ENCODE peak calls at places on chromosomes 2 and 18, in five cellular contexts. J is A549, L is body of pancreas, H is adrenal gland, E is K562. X is an unnamed sample.

GRCh38 chr2:109188485-109188868 is 59.5 kb downstream of the SH3RF3 start:
- DNase-seq in H (no peak), E (no peak), J (no peak), L (no peak), X (no peak)

GRCh38 chr2:48946444-48947048 is 191.0 kb upstream of the LHCGR start:
- DNase-seq in H (peak; percentile 35), L (peak; percentile 43), J (peak; percentile 53), E (peak; percentile 77), X (no peak)

GRCh38 chr2:38039111-38039510 is 36.8 kb downstream of the CYP1B1 start:
- DNase-seq in H (no peak), E (no peak), L (no peak), J (no peak), X (no peak)

GRCh38 chr2:98869868-98870267 is 66.2 kb downstream of the CRACDL start:
- DNase-seq in L (peak; percentile 89), E (no peak), H (no peak), J (no peak), X (peak; percentile 28)

GRCh38 chr2:61463769-61464475 is 7.0 kb downstream of the USP34 start:
- DNase-seq in J (no peak), E (no peak), H (no peak), L (no peak), X (no peak)

GRCh38 chr2:119149611-119150010 is 8.9 kb downstream of the C1QL2 start:
- DNase-seq in L (no peak), E (no peak), J (no peak), H (no peak), X (no peak)

GRCh38 chr2:36650031-36650430 is 46.5 kb upstream of the VIT start:
- DNase-seq in E (no peak), J (peak; percentile 89), H (peak; percentile 52), L (no peak), X (peak; percentile 92)

GRCh38 chr2:98555681-98556080 is 52.6 kb downstream of the COA5 start:
- DNase-seq in H (no peak), J (no peak), E (no peak), L (no peak), X (no peak)

GRCh38 chr18:43465483-43465882 is 188.2 kb upstream of the SYT4 start:
- DNase-seq in J (no peak), H (no peak), L (no peak), E (no peak), X (no peak)

GRCh38 chr2:237178396-237178795 is 92.7 kb downstream of the COPS8 start:
- DNase-seq in L (no peak), E (no peak), H (no peak), J (peak; percentile 83), X (no peak)

GRCh38 chr18:12863687-12864086 is 20.4 kb downstream of the PTPN2 start:
- DNase-seq in L (no peak), E (no peak), H (no peak), J (no peak), X (no peak)

GRCh38 chr18:26460449-26461091 is 87.8 kb downstream of the KCTD1 start:
- DNase-seq in H (no peak), J (peak; percentile 41), L (no peak), E (no peak), X (no peak)

GRCh38 chr2:201127570-201127969 is 11.6 kb downstream of the CFLAR start:
- DNase-seq in J (peak; percentile 55), H (peak; percentile 69), L (no peak), E (no peak), X (peak; percentile 89)

GRCh38 chr2:201127128-201127521 is 11.2 kb downstream of the CFLAR start:
- DNase-seq in L (no peak), E (no peak), H (no peak), J (no peak), X (no peak)

GRCh38 chr2:201126308-201127127 is 10.6 kb downstream of the CFLAR start:
- DNase-seq in E (no peak), H (peak; percentile 44), J (no peak), L (no peak), X (no peak)

GRCh38 chr2:201130524-201131186 is 14.7 kb downstream of the CFLAR start:
- DNase-seq in H (no peak), J (peak; percentile 52), E (no peak), L (no peak), X (peak; percentile 60)

DNA sequence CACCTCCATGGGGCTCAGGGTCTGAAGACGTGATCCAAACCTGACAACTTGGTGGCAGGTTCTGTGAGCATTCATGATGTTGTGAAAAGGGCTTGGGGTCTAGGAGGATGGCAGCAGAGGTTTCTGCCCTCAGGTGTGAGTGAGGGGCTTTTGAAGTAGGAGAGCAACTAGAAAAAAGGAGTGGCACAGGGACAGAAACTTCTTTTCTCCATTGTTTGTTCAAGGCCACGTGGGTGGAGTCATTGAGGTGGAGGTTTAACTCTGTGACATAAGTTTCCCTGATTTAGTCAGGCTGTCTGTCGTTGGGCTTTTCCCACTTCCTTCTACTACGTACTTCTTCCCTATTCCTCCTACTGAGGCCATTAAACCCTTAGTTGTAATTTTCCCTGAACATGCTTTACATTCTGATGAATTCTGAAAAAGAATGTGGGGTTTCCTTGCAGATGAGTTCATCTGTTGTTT is 13.1 kb downstream of the CFLAR start:
- DNase-seq in E (no peak), H (no peak), L (peak; percentile 39), J (peak; percentile 71), X (no peak)
- TF ChIP-seq POLR2A in E (no peak), H (no peak), L (no peak), J (no peak), X (peak; percentile 45)

GRCh38 chr2:181463573-181463972 is 6.4 kb downstream of the ITGA4 start:
- DNase-seq in H (no peak), J (no peak), E (no peak), L (no peak), X (no peak)
- TF ChIP-seq POLR2A in H (no peak), J (no peak), E (no peak), L (no peak), X (no peak)

GRCh38 chr18:11852048-11852341 is 782 bp downstream of the CHMP1B start:
- DNase-seq in L (no peak), J (no peak), E (no peak), H (no peak), X (peak; percentile 60)

GRCh38 chr18:11851156-11852047 is at the start of gene CHMP1B:
- DNase-seq in E (peak; percentile 92), J (peak; percentile 95), L (peak; percentile 98), H (peak; percentile 97), X (peak; percentile 97)

GRCh38 chr18:11850821-11851155 is 425 bp upstream of the CHMP1B start:
- DNase-seq in E (no peak), H (no peak), L (no peak), J (no peak), X (no peak)

GRCh38 chr18:11849279-11849678 is 1.9 kb upstream of the CHMP1B start:
- DNase-seq in J (no peak), H (no peak), L (no peak), E (no peak), X (no peak)

DNA sequence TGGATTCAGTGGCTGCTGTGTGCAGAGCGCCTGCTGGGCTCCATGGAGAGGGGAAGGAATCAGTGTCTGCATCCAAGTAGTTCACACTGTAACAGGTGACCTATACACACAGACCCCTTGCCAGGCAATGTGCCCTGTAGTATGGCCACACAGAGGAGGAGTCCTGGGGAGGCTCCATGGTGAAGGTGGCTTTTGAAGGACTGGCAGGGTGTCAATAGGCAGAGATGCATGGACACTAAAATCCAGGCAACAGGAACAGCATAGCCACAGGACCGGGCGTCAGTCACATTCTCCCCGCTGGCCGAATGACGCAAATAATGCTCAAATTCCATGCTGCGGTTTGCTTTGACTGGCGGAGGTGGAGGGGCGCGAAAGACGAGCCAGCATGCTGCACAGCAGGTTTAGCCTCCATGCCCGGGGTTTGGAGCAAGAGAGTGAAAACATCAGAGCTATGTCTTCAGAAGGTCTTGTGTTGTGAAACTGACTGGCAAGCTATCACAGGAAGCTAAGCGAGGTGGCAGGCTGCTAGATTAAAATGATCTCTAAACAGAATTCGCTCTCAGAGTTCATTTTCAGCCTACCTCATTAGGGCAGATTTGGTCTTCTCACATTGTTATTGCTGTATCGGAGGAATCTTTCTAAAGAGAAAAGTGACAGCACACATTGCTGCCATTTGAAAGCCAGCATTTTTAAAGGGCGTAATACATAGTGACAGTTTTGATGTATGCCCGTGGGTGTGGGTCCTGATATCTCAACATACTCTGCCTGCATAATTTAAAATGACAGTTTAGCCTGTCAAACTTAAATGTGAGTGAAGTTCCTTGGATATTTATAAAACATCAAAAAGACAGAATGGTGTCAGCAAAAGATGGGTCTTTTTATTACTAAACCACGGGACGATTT is 1.1 kb upstream of the CHMP1B start:
- DNase-seq in H (peak; percentile 65), L (peak; percentile 62), E (peak; percentile 42), J (peak; percentile 86), X (peak; percentile 96)
- TF ChIP-seq POLR2A in H (peak; percentile 68), L (no peak), E (peak; percentile 31), J (no peak), X (peak; percentile 61)

GRCh38 chr2:67792796-67793195 is 270.0 kb downstream of the C1D start:
- DNase-seq in E (no peak), H (no peak), J (no peak), L (peak; percentile 40), X (no peak)

GRCh38 chr2:67790622-67791021 is 272.2 kb downstream of the C1D start:
- DNase-seq in J (no peak), E (no peak), L (no peak), H (no peak), X (no peak)
- TF ChIP-seq POLR2A in J (no peak), E (no peak), L (no peak), H (no peak), X (no peak)

GRCh38 chr2:239190346-239190745 is 210.5 kb downstream of the HDAC4 start:
- DNase-seq in H (peak; percentile 11), E (no peak), L (peak; percentile 9), J (no peak), X (no peak)
- TF ChIP-seq POLR2A in H (no peak), E (no peak), L (no peak), J (no peak), X (no peak)

GRCh38 chr2:24492283-24493272 is 1.5 kb downstream of the NCOA1 start:
- DNase-seq in E (no peak), H (peak; percentile 24), L (peak; percentile 13), J (no peak), X (peak; percentile 34)

GRCh38 chr2:24489465-24489864 is 1.6 kb upstream of the NCOA1 start:
- DNase-seq in E (no peak), H (no peak), J (no peak), L (no peak), X (no peak)

GRCh38 chr2:24489942-24490673 is 946 bp upstream of the NCOA1 start:
- DNase-seq in E (no peak), H (no peak), J (peak; percentile 55), L (peak; percentile 19), X (no peak)

GRCh38 chr2:24491626-24492282 is 700 bp downstream of the NCOA1 start:
- DNase-seq in E (peak; percentile 76), H (peak; percentile 58), J (no peak), L (peak; percentile 43), X (peak; percentile 30)

GRCh38 chr2:24490674-24491625 is at the start of gene NCOA1:
- DNase-seq in H (peak; percentile 93), E (peak; percentile 89), J (peak; percentile 94), L (peak; percentile 90), X (peak; percentile 81)
- TF ChIP-seq POLR2A in H (peak; percentile 49), E (peak; percentile 57), J (peak; percentile 85), L (peak; percentile 37), X (peak; percentile 60)

X was measured in gastrocnemius medialis.